ENCODE peak calls at places on chromosomes 4 and X, in eight cellular contexts. E is omental fat pad, H is tibial nerve, U is AG10803, W is prostate gland, N is brain microvascular endothelial cell, Z is left ventricle myocardium inferior, P is Caco-2. M is an unnamed sample.

GRCh38 chrX:154369453-154370299 is 4.8 kb downstream of the FLNA start:
- DNase-seq in E (peak), H (peak), U (peak), W (peak), N (peak), Z (peak), P (peak), M (peak)

GRCh38 chrX:44997282-44997813 is 124.4 kb downstream of the KDM6A start:
- DNase-seq in E (no peak), H (no peak), U (no peak), W (no peak), N (no peak), Z (no peak), P (no peak), M (no peak)

GRCh38 chr4:155569960-155570515 is 96.6 kb upstream of the GUCY1A1 start:
- DNase-seq in E (no peak), H (no peak), U (peak), W (no peak), N (no peak), Z (no peak), P (no peak), M (no peak)

GRCh38 chrX:68139791-68140190 is 293.5 kb downstream of the OPHN1 start:
- DNase-seq in E (no peak), H (no peak), U (peak), W (no peak), N (no peak), Z (no peak), P (no peak), M (no peak)

GRCh38 chrX:57368158-57368557 is 81.7 kb downstream of the FAAH2 start:
- DNase-seq in E (no peak), H (no peak), U (no peak), W (no peak), N (no peak), Z (no peak), P (no peak), M (no peak)

GRCh38 chr4:149823770-149824221 is 8.2 kb upstream of the IQCM start:
- DNase-seq in E (no peak), H (no peak), U (peak), W (no peak), N (peak), Z (no peak), P (no peak), M (no peak)

GRCh38 chr4:150415213-150415612 is 166.7 kb upstream of the MAB21L2 start:
- DNase-seq in E (no peak), H (no peak), U (no peak), W (no peak), N (no peak), Z (no peak), P (no peak), M (no peak)

GRCh38 chr4:47837582-47838294 is at the start of gene CORIN:
- DNase-seq in E (no peak), H (no peak), U (no peak), W (no peak), N (no peak), Z (no peak), P (peak), M (peak)

GRCh38 chrX:140709421-140709846 is at the start of gene LINC00632:
- DNase-seq in E (no peak), H (no peak), U (no peak), W (no peak), N (no peak), Z (no peak), P (no peak), M (no peak)

GRCh38 chrX:21374994-21375794 is 976 bp downstream of the CNKSR2 start:
- DNase-seq in E (no peak), H (no peak), U (no peak), W (no peak), N (no peak), Z (no peak), P (no peak), M (no peak)

GRCh38 chrX:108671526-108671925 is 64.8 kb downstream of the IRS4 start:
- DNase-seq in E (no peak), H (no peak), U (no peak), W (no peak), N (no peak), Z (no peak), P (peak), M (no peak)

GRCh38 chr4:139176299-139177048 is 544 bp downstream of the ELF2 start:
- DNase-seq in E (peak), H (peak), U (peak), W (peak), N (peak), Z (peak), P (peak), M (peak)

GRCh38 chr4:153249199-153250154 is 45.2 kb downstream of the TRIM2 start:
- DNase-seq in E (peak), H (peak), U (peak), W (peak), N (peak), Z (peak), P (no peak), M (peak)

GRCh38 chr4:61024610-61025009 is 175.5 kb upstream of the ADGRL3 start:
- DNase-seq in E (no peak), H (no peak), U (no peak), W (no peak), N (no peak), Z (no peak), P (no peak), M (no peak)

GRCh38 chr4:40763228-40763716 is 13.5 kb downstream of the NSUN7 start:
- DNase-seq in E (no peak), H (no peak), U (peak), W (no peak), N (peak), Z (no peak), P (no peak), M (peak)

GRCh38 chr4:177938226-177938625 is 496.0 kb upstream of the AGA start:
- DNase-seq in E (no peak), H (no peak), U (no peak), W (no peak), N (no peak), Z (no peak), P (no peak), M (no peak)

DNA sequence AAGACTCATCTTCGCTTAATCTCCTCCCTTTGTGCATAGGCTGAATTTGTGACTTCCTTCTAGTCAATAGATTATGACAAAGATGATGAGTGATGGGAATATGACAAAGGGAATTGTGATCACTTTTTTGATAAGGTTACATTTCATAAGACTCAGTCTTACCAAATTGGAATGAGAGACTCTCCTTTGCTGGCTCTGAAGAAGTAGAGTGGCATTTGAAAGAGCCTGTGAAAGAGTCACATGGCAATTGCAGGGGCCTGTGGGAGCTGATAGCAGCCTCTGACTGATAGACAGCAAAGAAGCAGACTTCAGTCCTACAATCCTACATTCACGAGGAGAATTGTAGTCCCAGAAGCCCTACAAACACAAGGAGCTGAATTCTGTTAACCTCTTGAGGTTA is 44.9 kb upstream of the ADAMTS3 start:
- DNase-seq in E (no peak), H (no peak), U (no peak), W (no peak), N (no peak), Z (no peak), P (no peak), M (no peak)
- TF ChIP-seq CTCF in E (no peak), H (no peak), U (no peak), W (no peak), N (no peak), Z (no peak), P (no peak), M (no peak)

GRCh38 chr4:43244688-43245382 is 352.3 kb downstream of the GRXCR1 start:
- DNase-seq in E (no peak), H (no peak), U (no peak), W (no peak), N (no peak), Z (no peak), P (no peak), M (peak)
- TF ChIP-seq CTCF in E (no peak), H (no peak), U (no peak), W (no peak), N (no peak), Z (no peak), P (no peak), M (no peak)

GRCh38 chrX:13747836-13748235 is 13.3 kb downstream of the OFD1 start:
- DNase-seq in E (no peak), H (peak), U (peak), W (peak), N (peak), Z (peak), P (peak), M (no peak)
- TF ChIP-seq CTCF in E (no peak), H (no peak), U (peak), W (no peak), N (peak), Z (peak), P (peak), M (peak)

GRCh38 chr4:100421356-100421978 is 96.4 kb downstream of the EMCN start:
- DNase-seq in E (no peak), H (no peak), U (peak), W (no peak), N (peak), Z (no peak), P (no peak), M (peak)
- TF ChIP-seq CTCF in E (no peak), H (peak), U (peak), W (no peak), N (peak), Z (peak), P (peak), M (peak)

GRCh38 chrX:151871244-151871643 is 41.4 kb upstream of the MAGEA4 start:
- DNase-seq in E (no peak), H (no peak), U (peak), W (no peak), N (peak), Z (no peak), P (no peak), M (no peak)
- TF ChIP-seq CTCF in E (no peak), H (no peak), U (no peak), W (no peak), N (no peak), Z (no peak), P (no peak), M (no peak)

DNA sequence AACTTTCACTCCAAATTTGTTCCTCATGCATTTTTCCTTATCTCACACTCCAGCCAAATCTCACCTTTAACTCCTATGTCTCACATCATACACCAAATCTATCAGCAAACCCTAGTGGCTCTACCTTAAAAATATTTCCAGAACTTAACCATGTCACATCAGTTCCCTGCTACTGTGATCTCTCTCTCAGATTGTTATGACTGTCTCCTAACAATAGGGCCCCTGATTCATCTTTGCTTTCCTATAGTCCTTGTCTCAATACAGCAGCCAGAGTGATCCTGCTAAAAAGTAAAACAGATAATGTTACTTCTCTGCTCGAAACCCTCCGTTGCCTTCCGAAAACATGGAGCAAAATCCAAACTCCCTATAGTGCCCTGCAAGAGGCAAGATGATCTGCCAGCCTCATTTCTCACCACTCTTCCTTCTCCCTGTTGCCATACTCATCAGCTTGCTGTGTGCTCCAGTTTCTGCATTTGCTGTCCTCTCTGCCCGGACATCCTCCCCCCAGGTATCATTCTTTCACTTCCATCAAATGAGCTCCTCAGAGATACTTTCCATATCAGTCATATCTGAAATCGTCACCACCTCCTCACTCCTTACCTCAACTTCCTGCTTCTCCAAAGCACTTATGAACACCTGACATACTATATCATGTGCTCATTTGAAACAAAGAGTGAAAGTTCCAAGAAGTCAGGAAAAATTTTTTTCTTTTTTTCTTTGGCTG is 293.4 kb upstream of the NR3C2 start:
- DNase-seq in E (no peak), H (no peak), U (no peak), W (no peak), N (no peak), Z (no peak), P (no peak), M (no peak)
- TF ChIP-seq CTCF in E (no peak), H (no peak), U (no peak), W (no peak), N (no peak), Z (no peak), P (no peak), M (no peak)

GRCh38 chrX:139475432-139475831 is 55.1 kb upstream of the F9 start:
- DNase-seq in E (no peak), H (no peak), U (no peak), W (no peak), N (no peak), Z (no peak), P (no peak), M (no peak)
- TF ChIP-seq CTCF in E (no peak), H (no peak), U (no peak), W (no peak), N (no peak), Z (no peak), P (peak), M (no peak)

GRCh38 chr4:75555294-75556164 is at the start of gene ODAPH:
- DNase-seq in E (no peak), H (no peak), U (no peak), W (no peak), N (peak), Z (no peak), P (no peak), M (peak)
- TF ChIP-seq CTCF in E (no peak), H (no peak), U (peak), W (no peak), N (peak), Z (no peak), P (peak), M (no peak)

M was measured in GM13977.